ENCODE peak calls at places on chromosome 13, in five cellular contexts. F is uterus, R is ascending aorta, L is GM13976, J is dorsolateral prefrontal cortex. M is an unnamed sample.

GRCh38 chr13:48318714-48319457 is 15.3 kb downstream of the RB1 start:
- DNase-seq in F (no peak), R (no peak), L (no peak), J (no peak), M (no peak)

GRCh38 chr13:24671367-24672117 is 8.7 kb upstream of the ATP12A start:
- DNase-seq in F (peak; percentile 71), R (no peak), L (peak; percentile 58), J (no peak), M (peak; percentile 86)

GRCh38 chr13:78102121-78102677 is 183.6 kb upstream of the EDNRB start:
- DNase-seq in F (peak; percentile 39), R (no peak), L (peak; percentile 32), J (no peak), M (peak; percentile 4)

GRCh38 chr13:76928456-76928855 is 19.9 kb upstream of the ACOD1 start:
- DNase-seq in F (no peak), R (no peak), L (no peak), J (no peak), M (no peak)

GRCh38 chr13:42660367-42660965 is 86.5 kb downstream of the TNFSF11 start:
- DNase-seq in F (no peak), R (no peak), L (no peak), J (no peak), M (no peak)

GRCh38 chr13:99386495-99386894 is 79.3 kb upstream of the GPR183 start:
- DNase-seq in F (no peak), R (no peak), L (no peak), J (no peak), M (no peak)

GRCh38 chr13:99351772-99352171 is 44.6 kb upstream of the GPR183 start:
- DNase-seq in F (no peak), R (no peak), L (no peak), J (no peak), M (no peak)

GRCh38 chr13:30119476-30119875 is 187.9 kb downstream of the KATNAL1 start:
- DNase-seq in F (peak; percentile 62), R (no peak), L (no peak), J (no peak), M (no peak)

GRCh38 chr13:20369886-20370361 is 137.8 kb upstream of the GJB6 start:
- DNase-seq in F (no peak), R (no peak), L (no peak), J (no peak), M (no peak)

GRCh38 chr13:37187110-37187509 is 81.6 kb upstream of the CSNK1A1L start:
- DNase-seq in F (no peak), R (no peak), L (no peak), J (no peak), M (peak; percentile 38)

GRCh38 chr13:26320766-26321165 is 66.8 kb downstream of the CDK8 start:
- DNase-seq in F (no peak), R (no peak), L (no peak), J (no peak), M (no peak)

GRCh38 chr13:39254606-39255005 is 216.3 kb downstream of the NHLRC3 start:
- DNase-seq in F (no peak), R (no peak), L (no peak), J (no peak), M (no peak)

GRCh38 chr13:28299941-28300340 is 161.6 kb downstream of the PAN3 start:
- DNase-seq in F (no peak), R (no peak), L (no peak), J (no peak), M (no peak)

GRCh38 chr13:59119475-59119874 is 1044.3 kb downstream of the DIAPH3 start:
- DNase-seq in F (no peak), R (no peak), L (no peak), J (no peak), M (no peak)

GRCh38 chr13:110055089-110055488 is 251.9 kb downstream of the COL4A1 start:
- DNase-seq in F (no peak), R (no peak), L (no peak), J (no peak), M (no peak)

GRCh38 chr13:105278797-105279425 is 1256.6 kb downstream of the EFNB2 start:
- DNase-seq in F (no peak), R (no peak), L (no peak), J (no peak), M (no peak)

GRCh38 chr13:71303144-71303543 is 563.9 kb downstream of the DACH1 start:
- DNase-seq in F (no peak), R (no peak), L (no peak), J (no peak), M (no peak)

GRCh38 chr13:102965802-102966201 is 100.4 kb downstream of the SLC10A2 start:
- DNase-seq in F (no peak), R (no peak), L (no peak), J (no peak), M (no peak)

GRCh38 chr13:99061411-99061810 is 83.5 kb upstream of the DOCK9 start:
- DNase-seq in F (no peak), R (no peak), L (no peak), J (no peak), M (no peak)

GRCh38 chr13:98910501-98910951 is 67.3 kb downstream of the DOCK9 start:
- DNase-seq in F (peak; percentile 34), R (no peak), L (no peak), J (no peak), M (peak; percentile 80)

GRCh38 chr13:109764474-109765292 is 21.7 kb downstream of the IRS2 start:
- DNase-seq in F (no peak), R (no peak), L (no peak), J (peak; percentile 70), M (no peak)

GRCh38 chr13:112782433-112783010 is 92.7 kb downstream of the ATP11A start:
- DNase-seq in F (no peak), R (no peak), L (no peak), J (no peak), M (no peak)

GRCh38 chr13:104833221-104833620 is 1702.2 kb downstream of the EFNB2 start:
- DNase-seq in F (no peak), R (no peak), L (no peak), J (no peak), M (no peak)

GRCh38 chr13:102235689-102236088 is 166.2 kb downstream of the FGF14 start:
- DNase-seq in F (no peak), R (no peak), L (no peak), J (no peak), M (no peak)

GRCh38 chr13:109235901-109236300 is 550.5 kb downstream of the IRS2 start:
- DNase-seq in F (no peak), R (no peak), L (no peak), J (no peak), M (no peak)

GRCh38 chr13:44160549-44161278 is 212.9 kb upstream of the SERP2 start:
- DNase-seq in F (peak; percentile 31), R (no peak), L (no peak), J (peak; percentile 68), M (no peak)

GRCh38 chr13:51919531-51919930 is 57.8 kb downstream of the CCDC70 start:
- DNase-seq in F (no peak), R (no peak), L (no peak), J (no peak), M (no peak)

GRCh38 chr13:51935326-51936171 is 73.8 kb downstream of the CCDC70 start:
- DNase-seq in F (no peak), R (no peak), L (no peak), J (no peak), M (no peak)

GRCh38 chr13:103203750-103204330 is 137.6 kb upstream of the SLC10A2 start:
- DNase-seq in F (no peak), R (no peak), L (no peak), J (no peak), M (no peak)

GRCh38 chr13:108220042-108220441 is 1.9 kb downstream of the ABHD13 start:
- DNase-seq in F (no peak), R (no peak), L (no peak), J (no peak), M (no peak)
- TF ChIP-seq CTCF in F (no peak), R (no peak), L (peak; percentile 26), J (no peak), M (no peak)

GRCh38 chr13:108087813-108088212 is 127.5 kb downstream of the LIG4 start:
- DNase-seq in F (no peak), R (no peak), L (no peak), J (no peak), M (no peak)

GRCh38 chr13:108082481-108082880 is 132.9 kb downstream of the LIG4 start:
- DNase-seq in F (no peak), R (no peak), L (no peak), J (no peak), M (no peak)

GRCh38 chr13:108084840-108085239 is 130.5 kb downstream of the LIG4 start:
- DNase-seq in F (no peak), R (no peak), L (no peak), J (no peak), M (no peak)

GRCh38 chr13:108083056-108083455 is 132.3 kb downstream of the LIG4 start:
- DNase-seq in F (no peak), R (no peak), L (no peak), J (no peak), M (no peak)

DNA sequence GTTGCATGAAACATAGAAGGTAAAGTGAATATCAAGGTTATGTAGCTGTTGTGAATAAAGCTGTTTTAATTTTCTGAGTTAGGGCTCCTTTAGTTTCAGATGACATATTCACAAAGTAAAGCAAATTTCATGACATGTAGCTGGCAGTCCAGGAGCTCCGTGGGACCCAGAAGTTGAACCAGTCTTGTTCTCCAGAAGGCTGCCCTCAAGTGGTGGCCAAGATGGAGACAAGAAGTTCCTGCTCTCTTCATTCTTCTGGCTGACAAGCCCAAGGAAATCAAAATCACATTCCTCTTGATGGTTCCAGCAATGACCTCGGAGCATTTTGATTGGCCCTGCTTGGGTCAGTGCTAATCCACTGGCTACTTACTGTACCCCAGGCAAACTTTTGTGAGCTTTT is 128.7 kb downstream of the LIG4 start:
- DNase-seq in F (no peak), R (no peak), L (no peak), J (no peak), M (peak; percentile 0)
- TF ChIP-seq CTCF in F (no peak), R (no peak), L (no peak), J (no peak), M (peak; percentile 49)

GRCh38 chr13:94710881-94711560 is 1.3 kb downstream of the SOX21 start:
- DNase-seq in F (no peak), R (no peak), L (peak; percentile 69), J (no peak), M (no peak)
- TF ChIP-seq CTCF in F (no peak), R (no peak), L (no peak), J (peak; percentile 14), M (peak; percentile 4)

GRCh38 chr13:40995997-40996396 is 23.1 kb downstream of the ELF1 start:
- DNase-seq in F (no peak), R (no peak), L (no peak), J (no peak), M (no peak)

GRCh38 chr13:40993987-40994386 is 25.1 kb downstream of the ELF1 start:
- DNase-seq in F (no peak), R (no peak), L (no peak), J (no peak), M (no peak)

GRCh38 chr13:40993119-40993518 is 26.0 kb downstream of the ELF1 start:
- DNase-seq in F (no peak), R (no peak), L (no peak), J (no peak), M (no peak)

GRCh38 chr13:40994581-40995230 is 24.4 kb downstream of the ELF1 start:
- DNase-seq in F (no peak), R (no peak), L (peak; percentile 42), J (no peak), M (no peak)

DNA sequence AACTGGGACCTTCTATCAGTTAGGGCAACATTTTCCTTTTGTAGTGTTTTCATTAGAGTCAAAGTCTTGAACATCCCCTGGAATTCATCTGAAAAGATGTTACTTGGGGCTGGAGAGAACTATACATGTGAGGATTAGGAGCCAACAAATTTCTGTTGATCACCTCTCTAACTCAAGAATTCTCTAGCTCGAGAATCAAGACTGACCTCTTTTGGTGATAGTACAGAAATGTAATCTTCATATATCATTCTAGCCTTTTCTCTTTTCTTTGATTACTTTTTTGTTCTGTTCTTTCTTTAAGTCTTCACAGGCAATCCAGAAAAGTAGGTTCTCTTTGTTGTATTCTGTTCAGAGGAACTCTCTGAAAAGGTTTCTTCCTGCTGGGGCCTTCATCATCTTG is 26.4 kb downstream of the ELF1 start:
- DNase-seq in F (no peak), R (no peak), L (no peak), J (no peak), M (no peak)
- TF ChIP-seq CTCF in F (no peak), R (no peak), L (peak; percentile 17), J (peak; percentile 45), M (no peak)